ENCODE peak calls at places on chromosome 21, in five cellular contexts. B is brain microvascular endothelial cell, Y is fibroblast of the aortic adventitia, Q is HFF-Myc, M is left ventricle myocardium inferior. K is an unnamed sample.

GRCh38 chr21:16424331-16424749 is 694.6 kb downstream of the USP25 start:
- DNase-seq in B (peak), Y (peak), Q (no peak), M (no peak), K (no peak)

GRCh38 chr21:42616366-42617340 is 36.8 kb upstream of the PDE9A start:
- DNase-seq in B (no peak), Y (no peak), Q (no peak), M (no peak), K (no peak)

GRCh38 chr21:45981641-45982255 is at the start of gene COL6A1:
- DNase-seq in B (no peak), Y (peak), Q (no peak), M (peak), K (no peak)

GRCh38 chr21:23247334-23247733 is 2249.1 kb downstream of the NCAM2 start:
- DNase-seq in B (no peak), Y (no peak), Q (no peak), M (no peak), K (no peak)

GRCh38 chr21:39105341-39105765 is 77.9 kb downstream of the PSMG1 start:
- DNase-seq in B (no peak), Y (peak), Q (no peak), M (no peak), K (no peak)

GRCh38 chr21:18147678-18148077 is 97.0 kb upstream of the CHODL start:
- DNase-seq in B (no peak), Y (no peak), Q (no peak), M (no peak), K (no peak)

GRCh38 chr21:44753357-44753756 is 42.0 kb upstream of the TSPEAR start:
- DNase-seq in B (no peak), Y (no peak), Q (no peak), M (no peak), K (no peak)

GRCh38 chr21:39318091-39318959 is 4.9 kb upstream of the BRWD1 start:
- DNase-seq in B (no peak), Y (peak), Q (no peak), M (no peak), K (no peak)

GRCh38 chr21:44585892-44586291 is 5.5 kb upstream of the KRTAP10-5 start:
- DNase-seq in B (no peak), Y (no peak), Q (no peak), M (no peak), K (no peak)

GRCh38 chr21:14977814-14978213 is 87.0 kb downstream of the NRIP1 start:
- DNase-seq in B (no peak), Y (no peak), Q (no peak), M (no peak), K (no peak)

GRCh38 chr21:17823846-17824245 is 4.7 kb upstream of the C21orf91 start:
- DNase-seq in B (no peak), Y (no peak), Q (no peak), M (no peak), K (no peak)

GRCh38 chr21:44925027-44925755 is 4.5 kb upstream of the ITGB2 start:
- DNase-seq in B (no peak), Y (peak), Q (no peak), M (no peak), K (no peak)

GRCh38 chr21:17370263-17370662 is 142.6 kb upstream of the CXADR start:
- DNase-seq in B (no peak), Y (no peak), Q (no peak), M (no peak), K (no peak)

GRCh38 chr21:45580181-45580575 is 37.9 kb upstream of the SLC19A1 start:
- DNase-seq in B (no peak), Y (no peak), Q (no peak), M (peak), K (no peak)

GRCh38 chr21:20720623-20721022 is 277.6 kb upstream of the NCAM2 start:
- DNase-seq in B (no peak), Y (peak), Q (peak), M (no peak), K (no peak)

GRCh38 chr21:9837946-9838801 is 683.2 kb upstream of the TPTE start:
- DNase-seq in B (no peak), Y (no peak), Q (no peak), M (no peak), K (no peak)

GRCh38 chr21:30990514-30991304 is 47.6 kb downstream of the KRTAP19-8 start:
- DNase-seq in B (no peak), Y (no peak), Q (no peak), M (no peak), K (no peak)

GRCh38 chr21:29407571-29407970 is 108.8 kb downstream of the BACH1 start:
- DNase-seq in B (no peak), Y (no peak), Q (no peak), M (no peak), K (no peak)

GRCh38 chr21:23218667-23219066 is 2220.5 kb downstream of the NCAM2 start:
- DNase-seq in B (no peak), Y (no peak), Q (no peak), M (no peak), K (no peak)

GRCh38 chr21:15210235-15210678 is 145.5 kb upstream of the NRIP1 start:
- DNase-seq in B (no peak), Y (peak), Q (no peak), M (peak), K (no peak)

GRCh38 chr21:35399706-35400105 is 350.6 kb upstream of the RUNX1 start:
- DNase-seq in B (no peak), Y (no peak), Q (no peak), M (no peak), K (no peak)

GRCh38 chr21:37737996-37738395 is 178.3 kb downstream of the KCNJ6 start:
- DNase-seq in B (no peak), Y (no peak), Q (no peak), M (no peak), K (no peak)

GRCh38 chr21:37742115-37742514 is 174.1 kb downstream of the KCNJ6 start:
- DNase-seq in B (no peak), Y (no peak), Q (no peak), M (no peak), K (no peak)

GRCh38 chr21:37746849-37747248 is 169.4 kb downstream of the KCNJ6 start:
- DNase-seq in B (no peak), Y (no peak), Q (no peak), M (no peak), K (no peak)

GRCh38 chr21:37737497-37737896 is 178.8 kb downstream of the KCNJ6 start:
- DNase-seq in B (no peak), Y (no peak), Q (no peak), M (no peak), K (no peak)

DNA sequence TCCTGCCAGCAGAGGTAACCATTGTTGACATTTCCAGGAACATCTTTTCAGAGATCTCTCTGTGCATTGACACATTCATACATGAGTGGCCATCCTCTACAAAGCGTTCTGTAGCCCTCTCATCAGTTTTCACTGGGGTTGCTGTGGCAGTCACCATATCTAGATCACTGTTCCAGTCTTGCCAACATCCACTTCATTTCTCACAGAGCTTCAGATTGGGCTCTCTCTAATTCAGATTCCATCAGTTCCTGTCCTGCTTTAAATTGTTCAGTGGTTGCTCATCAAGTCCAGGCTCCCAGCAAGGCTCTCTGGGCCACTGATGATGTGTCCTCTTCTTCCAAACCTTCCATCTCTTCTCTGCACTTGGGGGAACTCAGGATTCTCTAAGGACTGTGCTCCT is 173.7 kb downstream of the KCNJ6 start:
- DNase-seq in B (peak), Y (peak), Q (no peak), M (no peak), K (no peak)
- TF ChIP-seq CTCF in B (no peak), Y (no peak), Q (no peak), M (no peak), K (no peak)

GRCh38 chr21:26846036-26846931 is 1.1 kb upstream of the ADAMTS1 start:
- DNase-seq in B (peak), Y (peak), Q (no peak), M (peak), K (peak)

GRCh38 chr21:26845066-26845749 is at the start of gene ADAMTS1:
- DNase-seq in B (peak), Y (peak), Q (no peak), M (peak), K (peak)

GRCh38 chr21:26843912-26844257 is 1.3 kb downstream of the ADAMTS1 start:
- DNase-seq in B (peak), Y (peak), Q (no peak), M (no peak), K (no peak)

GRCh38 chr21:26844258-26845065 is 747 bp downstream of the ADAMTS1 start:
- DNase-seq in B (peak), Y (peak), Q (no peak), M (peak), K (no peak)

DNA sequence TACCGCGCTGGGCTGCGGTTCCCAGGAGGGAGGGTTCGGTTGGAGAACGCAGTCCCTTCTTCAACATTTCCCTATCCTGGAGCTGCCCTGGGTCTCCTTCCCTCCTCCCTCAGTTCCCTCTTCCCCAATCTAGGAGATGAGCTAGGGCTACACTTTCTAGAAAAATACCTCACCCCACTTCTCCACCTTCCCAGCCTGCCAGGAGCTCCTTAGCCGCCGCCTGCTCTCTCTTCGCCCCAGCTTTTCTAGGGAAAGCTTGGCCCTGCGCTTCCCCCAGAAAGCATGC is 484 bp upstream of the ADAMTS1 start:
- DNase-seq in B (no peak), Y (no peak), Q (no peak), M (no peak), K (no peak)
- H3K4me3 ChIP-seq in B (peak), Y (peak), Q (peak), M (peak), K (peak)

GRCh38 chr21:32560896-32561295 is 24.4 kb downstream of the TCP10L start:
- DNase-seq in B (no peak), Y (no peak), Q (no peak), M (no peak), K (no peak)

GRCh38 chr21:32559004-32559610 is 26.2 kb downstream of the TCP10L start:
- DNase-seq in B (no peak), Y (no peak), Q (no peak), M (no peak), K (no peak)

GRCh38 chr21:32562915-32563314 is 22.4 kb downstream of the TCP10L start:
- DNase-seq in B (no peak), Y (peak), Q (no peak), M (no peak), K (no peak)

GRCh38 chr21:32565856-32566465 is 19.4 kb downstream of the TCP10L start:
- DNase-seq in B (no peak), Y (peak), Q (no peak), M (no peak), K (no peak)

GRCh38 chr21:32562426-32562825 is 22.9 kb downstream of the TCP10L start:
- DNase-seq in B (peak), Y (peak), Q (peak), M (no peak), K (no peak)
- TF ChIP-seq CTCF in B (peak), Y (peak), Q (peak), M (peak), K (peak)

GRCh38 chr21:7957713-7958064 is 2563.7 kb upstream of the TPTE start:
- DNase-seq in B (no peak), Y (no peak), Q (no peak), M (no peak), K (no peak)

GRCh38 chr21:7952648-7953047 is 2568.7 kb upstream of the TPTE start:
- DNase-seq in B (no peak), Y (no peak), Q (no peak), M (no peak), K (no peak)

GRCh38 chr21:7951854-7952519 is 2569.4 kb upstream of the TPTE start:
- DNase-seq in B (no peak), Y (no peak), Q (no peak), M (no peak), K (no peak)

GRCh38 chr21:7947422-7947821 is 2574.0 kb upstream of the TPTE start:
- DNase-seq in B (no peak), Y (no peak), Q (no peak), M (no peak), K (no peak)

DNA sequence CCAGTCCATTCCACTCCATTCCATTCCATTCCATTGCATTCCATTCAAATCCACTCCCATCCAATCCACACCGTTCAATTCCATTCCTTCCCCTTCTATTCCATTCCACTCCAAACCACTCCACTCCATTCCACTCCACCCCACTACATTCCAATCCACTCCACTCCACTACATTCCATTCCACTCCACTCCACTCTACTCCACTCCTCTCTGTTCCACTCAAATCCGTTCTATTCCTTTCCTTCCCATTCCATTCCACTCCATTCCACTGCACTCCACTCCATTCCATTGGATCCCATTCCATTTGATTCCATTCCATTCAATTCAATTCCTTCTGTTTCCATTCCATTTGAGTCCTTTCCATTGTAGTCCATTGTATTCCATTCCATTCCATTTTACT is 2568.3 kb upstream of the TPTE start:
- DNase-seq in B (no peak), Y (no peak), Q (no peak), M (no peak), K (no peak)
- H3K4me3 ChIP-seq in B (no peak), Y (no peak), Q (no peak), M (no peak), K (no peak)

GRCh38 chr21:37564341-37564923 is 197.9 kb downstream of the DYRK1A start:
- DNase-seq in B (peak), Y (peak), Q (peak), M (peak), K (peak)

GRCh38 chr21:37563641-37564340 is 197.2 kb downstream of the DYRK1A start:
- DNase-seq in B (peak), Y (peak), Q (peak), M (peak), K (no peak)

GRCh38 chr21:37566790-37567725 is 200.5 kb downstream of the DYRK1A start:
- DNase-seq in B (no peak), Y (no peak), Q (no peak), M (no peak), K (no peak)

GRCh38 chr21:37564924-37565529 is 198.5 kb downstream of the DYRK1A start:
- DNase-seq in B (peak), Y (no peak), Q (peak), M (no peak), K (no peak)

DNA sequence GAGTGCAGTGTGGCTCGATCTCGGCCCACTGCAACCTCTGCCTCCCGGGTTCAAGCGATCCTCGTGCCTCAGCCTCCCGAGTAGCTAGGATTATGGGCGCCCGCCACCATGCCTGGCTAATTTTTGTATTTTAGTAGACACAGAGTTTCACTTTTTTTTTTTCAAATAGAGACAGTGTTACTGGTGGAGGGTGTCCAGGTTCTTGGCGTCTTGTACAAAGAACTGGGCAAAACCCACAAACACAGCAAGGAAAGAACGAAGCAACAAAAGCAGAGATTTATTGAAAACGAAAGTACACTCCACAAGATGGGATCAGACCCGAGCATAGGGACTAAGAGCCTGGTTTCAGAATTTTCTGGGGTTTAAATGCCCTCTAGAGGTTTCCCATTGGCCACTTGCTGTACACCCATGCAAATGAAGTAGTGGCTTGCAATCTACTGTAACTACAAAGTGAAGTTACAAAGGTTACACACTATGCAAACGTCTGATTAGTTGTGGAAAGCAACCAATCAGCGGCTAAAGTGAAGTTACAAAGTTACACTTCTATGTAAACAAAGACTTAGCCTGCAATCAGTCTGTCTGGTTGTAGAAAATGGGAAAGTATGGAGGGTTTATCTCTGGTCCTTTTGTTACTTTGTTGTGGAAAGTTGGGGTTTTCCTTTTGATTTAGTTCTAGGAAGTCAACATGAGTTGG is 199.1 kb downstream of the DYRK1A start:
- DNase-seq in B (no peak), Y (peak), Q (no peak), M (no peak), K (no peak)
- TF ChIP-seq CTCF in B (no peak), Y (no peak), Q (no peak), M (no peak), K (no peak)